ENCODE peak calls at places on chromosomes 3 and 15, in seven cellular contexts. X, R, Z, Q, O, M and V are unnamed samples. For H3K9me3, the result is how much of the 10 kb centered on the place peaks cover.

GRCh38 chr15:90219421-90220141 is 14.2 kb downstream of the CIB1 start:
- DNase-seq in X (peak), R (peak), Z (peak), Q (peak), O (no peak), M (no peak), V (peak)

GRCh38 chr15:86685263-86685662 is 605.6 kb downstream of the AGBL1 start:
- DNase-seq in X (no peak), R (no peak), Z (no peak), Q (no peak), O (no peak), M (no peak), V (no peak)

GRCh38 chr3:42871592-42872196 is 4.0 kb downstream of the CYP8B1 start:
- DNase-seq in X (no peak), R (peak), Z (no peak), Q (no peak), O (no peak), M (no peak), V (no peak)

GRCh38 chr15:47203993-47204392 is 513.3 kb upstream of the SEMA6D start:
- DNase-seq in X (no peak), R (no peak), Z (no peak), Q (no peak), O (no peak), M (no peak), V (no peak)

GRCh38 chr3:38698061-38698460 is 48.6 kb upstream of the SCN5A start:
- DNase-seq in X (no peak), R (no peak), Z (no peak), Q (no peak), O (no peak), M (no peak), V (no peak)

GRCh38 chr3:159764211-159765024 is 224.2 kb upstream of the IL12A start:
- DNase-seq in X (peak), R (peak), Z (no peak), Q (peak), O (no peak), M (no peak), V (no peak)

GRCh38 chr3:134381836-134382442 is 7.7 kb upstream of the AMOTL2 start:
- DNase-seq in X (peak), R (no peak), Z (no peak), Q (no peak), O (no peak), M (no peak), V (no peak)

GRCh38 chr3:65672876-65673815 is 365.6 kb downstream of the MAGI1 start:
- DNase-seq in X (peak), R (peak), Z (no peak), Q (peak), O (peak), M (peak), V (no peak)

GRCh38 chr3:173911446-173911845 is 513.9 kb downstream of the NLGN1 start:
- DNase-seq in X (no peak), R (no peak), Z (no peak), Q (no peak), O (no peak), M (no peak), V (no peak)

GRCh38 chr15:40310001-40310959 is 2.5 kb upstream of the PLCB2 start:
- DNase-seq in X (peak), R (peak), Z (no peak), Q (no peak), O (peak), M (no peak), V (peak)

GRCh38 chr15:72231847-72232461 is 964 bp upstream of the PKM start:
- DNase-seq in X (peak), R (peak), Z (peak), Q (no peak), O (no peak), M (peak), V (peak)

GRCh38 chr3:125589743-125590142 is 5.6 kb downstream of the OSBPL11 start:
- DNase-seq in X (no peak), R (no peak), Z (no peak), Q (no peak), O (no peak), M (no peak), V (no peak)

GRCh38 chr15:73374599-73374998 is 5.8 kb upstream of the HCN4 start:
- DNase-seq in X (no peak), R (peak), Z (no peak), Q (no peak), O (no peak), M (no peak), V (no peak)

GRCh38 chr15:68057758-68058157 is 3.6 kb downstream of the PIAS1 start:
- DNase-seq in X (no peak), R (no peak), Z (no peak), Q (no peak), O (no peak), M (no peak), V (no peak)

GRCh38 chr3:12809001-12809400 is 12.5 kb downstream of the CAND2 start:
- DNase-seq in X (no peak), R (no peak), Z (no peak), Q (no peak), O (no peak), M (peak), V (no peak)

GRCh38 chr3:81743096-81744025 is 18.1 kb downstream of the GBE1 start:
- DNase-seq in X (no peak), R (no peak), Z (no peak), Q (peak), O (peak), M (peak), V (no peak)

GRCh38 chr3:76436895-76437294 is 603.0 kb upstream of the ROBO2 start:
- DNase-seq in X (no peak), R (no peak), Z (no peak), Q (no peak), O (no peak), M (no peak), V (no peak)

DNA sequence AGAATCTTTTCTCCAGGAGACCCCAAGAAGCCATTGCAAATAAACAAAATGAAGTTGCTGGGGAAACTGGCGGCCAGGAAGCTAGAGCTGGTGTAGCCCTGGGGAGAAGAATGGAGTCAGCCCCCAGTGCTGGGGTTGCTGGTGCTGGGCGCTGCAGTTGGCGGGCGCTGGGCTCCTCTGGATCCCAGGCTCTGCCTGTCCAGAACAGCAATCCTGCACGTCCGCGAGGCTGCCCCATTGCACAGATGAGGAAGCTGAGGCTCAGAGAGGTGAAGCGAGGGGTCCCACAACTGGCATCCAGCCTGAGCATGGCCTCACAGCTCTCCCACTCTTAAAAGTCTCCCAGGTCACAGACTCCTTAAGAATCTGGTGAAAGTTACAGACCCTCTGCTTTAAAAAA is 161.1 kb downstream of the OR4M2 start:
- DNase-seq in X (no peak), R (no peak), Z (no peak), Q (no peak), O (no peak), M (no peak), V (no peak)
- H3K9me3 ChIP-seq in X (under half), R (under half), Z (under half), Q (under half), O (under half), M (under half), V (under half)

DNA sequence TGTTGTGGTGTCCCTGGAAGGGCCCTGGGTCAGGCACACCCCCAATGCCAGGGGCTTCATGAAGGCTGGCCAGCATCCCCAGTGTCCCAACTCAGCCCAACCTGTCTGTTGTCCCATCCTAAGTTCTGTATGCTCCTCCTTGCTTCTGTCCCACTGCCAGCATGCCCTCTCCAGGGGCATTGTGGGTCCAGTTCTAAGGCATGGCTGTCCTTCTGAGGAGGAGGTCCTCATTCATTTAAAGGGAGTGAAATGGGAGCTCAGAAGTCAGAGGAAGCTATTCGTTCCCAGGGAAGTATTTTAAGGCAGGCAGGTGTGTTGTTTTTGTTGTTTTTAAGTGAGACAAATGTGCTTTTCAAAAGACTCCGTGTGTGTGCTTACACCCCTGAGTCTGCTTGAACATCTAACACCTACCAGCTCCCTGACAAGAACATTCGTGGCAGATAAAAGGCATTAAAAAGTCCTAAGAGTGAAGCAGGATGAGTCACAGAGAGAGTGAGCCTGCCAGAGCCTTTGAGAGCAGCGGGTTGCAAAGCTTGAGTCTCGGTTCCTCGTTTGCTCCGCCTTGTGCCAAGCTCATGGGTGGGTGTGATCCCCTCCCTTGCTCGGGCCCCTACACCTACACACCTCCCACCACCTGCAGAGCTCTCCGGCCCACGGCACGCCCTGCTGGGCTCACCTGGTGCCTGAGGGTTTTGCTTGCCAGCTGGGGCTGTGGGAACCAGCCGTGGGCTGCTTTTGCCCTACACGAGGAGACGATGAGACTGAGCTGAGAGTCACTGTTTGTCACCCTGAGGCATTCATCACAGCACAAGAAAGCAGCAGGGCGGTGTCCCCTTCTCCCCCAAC is 183.4 kb upstream of the TOPAZ1 start:
- DNase-seq in X (peak), R (no peak), Z (no peak), Q (no peak), O (no peak), M (no peak), V (peak)
- H3K4me3 ChIP-seq in X (no peak), R (no peak), Z (no peak), Q (no peak), O (no peak), M (no peak), V (no peak)

DNA sequence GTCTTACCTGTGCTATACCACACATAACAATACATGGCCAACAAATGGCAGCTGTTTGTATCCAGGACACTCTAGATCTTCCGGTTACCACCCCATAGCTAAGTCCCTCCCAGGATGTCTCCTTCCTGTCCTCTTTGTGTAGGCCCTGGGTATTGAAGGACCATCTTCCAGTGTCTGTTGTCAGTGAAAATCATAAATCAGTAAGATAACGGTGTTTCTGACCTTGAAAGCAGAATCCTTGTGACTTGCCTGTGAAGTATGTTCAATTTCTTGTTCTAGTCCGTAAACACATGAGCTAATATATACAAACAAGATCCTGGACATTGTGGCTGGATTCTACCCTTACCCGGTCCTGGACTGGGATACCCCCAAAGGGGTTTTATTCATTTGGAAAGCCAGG is 462.8 kb downstream of the NTRK3 start:
- DNase-seq in X (no peak), R (no peak), Z (no peak), Q (no peak), O (no peak), M (no peak), V (no peak)
- H3K9me3 ChIP-seq in X (under half), R (under half), Z (under half), Q (under half), O (under half), M (under half), V (under half)

GRCh38 chr3:14472471-14473351 is 67.4 kb downstream of the GRIP2 start:
- DNase-seq in X (peak), R (no peak), Z (no peak), Q (peak), O (peak), M (no peak), V (no peak)
- H3K4me3 ChIP-seq in X (no peak), R (no peak), Z (no peak), Q (no peak), O (peak), M (no peak), V (no peak)

GRCh38 chr3:46545695-46546630 is 20.1 kb downstream of the LRRC2 start:
- DNase-seq in X (no peak), R (no peak), Z (no peak), Q (no peak), O (no peak), M (no peak), V (no peak)
- H3K9me3 ChIP-seq in X (under half), R (under half), Z (under half), Q (under half), O (under half), M (under half), V (under half)

GRCh38 chr3:99565316-99565715 is 73.1 kb upstream of the COL8A1 start:
- DNase-seq in X (no peak), R (no peak), Z (no peak), Q (no peak), O (no peak), M (no peak), V (no peak)

GRCh38 chr3:99562990-99563607 is 75.3 kb upstream of the COL8A1 start:
- DNase-seq in X (no peak), R (no peak), Z (no peak), Q (no peak), O (no peak), M (no peak), V (no peak)

GRCh38 chr3:99570061-99570460 is 68.3 kb upstream of the COL8A1 start:
- DNase-seq in X (no peak), R (no peak), Z (no peak), Q (no peak), O (no peak), M (no peak), V (no peak)

DNA sequence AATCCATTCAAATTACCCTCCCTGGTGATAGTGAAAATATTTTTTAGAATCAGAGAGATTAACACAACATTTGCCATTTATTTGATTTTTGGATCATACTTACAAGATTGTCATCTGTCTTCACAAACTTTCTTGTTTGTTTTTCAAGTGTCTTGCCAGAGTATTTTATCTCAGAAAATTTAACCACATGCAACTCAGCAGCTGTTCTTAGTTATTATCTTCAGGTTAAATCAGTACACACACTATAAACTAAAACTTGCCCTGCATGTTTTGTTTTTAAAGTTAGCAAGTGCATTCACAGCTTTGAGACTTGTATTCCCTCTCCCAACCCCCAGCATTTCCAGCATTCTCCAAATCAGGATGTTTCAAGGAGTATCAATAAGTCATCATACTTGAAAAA is 69.5 kb upstream of the COL8A1 start:
- DNase-seq in X (no peak), R (no peak), Z (no peak), Q (no peak), O (no peak), M (no peak), V (no peak)
- H3K4me3 ChIP-seq in X (no peak), R (no peak), Z (no peak), Q (no peak), O (no peak), M (no peak), V (no peak)

DNA sequence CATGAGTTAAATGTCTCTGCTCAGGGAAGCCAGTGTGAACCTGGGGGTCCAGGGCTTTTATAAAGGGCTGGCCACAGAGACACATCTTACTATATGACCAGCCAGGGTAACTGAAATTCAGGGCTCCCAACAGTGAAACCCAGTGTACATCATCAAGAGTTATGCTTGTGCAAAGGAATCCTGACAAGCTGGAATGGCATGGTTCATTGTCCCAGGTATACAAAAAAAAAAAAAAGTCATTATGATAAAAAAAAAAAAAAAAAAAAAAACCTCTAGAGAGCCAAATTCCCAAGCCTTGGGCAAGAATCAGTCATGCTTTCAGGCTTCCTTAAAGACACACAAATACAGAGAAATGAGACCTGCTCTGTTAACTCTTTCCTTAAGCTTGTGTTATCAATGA is 452.0 kb downstream of the GABRG3 start:
- DNase-seq in X (no peak), R (no peak), Z (no peak), Q (no peak), O (no peak), M (no peak), V (no peak)
- H3K9me3 ChIP-seq in X (under half), R (under half), Z (under half), Q (under half), O (under half), M (under half), V (under half)

GRCh38 chr15:38130739-38131498 is 121.7 kb upstream of the SPRED1 start:
- DNase-seq in X (peak), R (peak), Z (no peak), Q (peak), O (no peak), M (peak), V (no peak)
- H3K4me3 ChIP-seq in X (no peak), R (no peak), Z (no peak), Q (no peak), O (no peak), M (no peak), V (no peak)